ENCODE peak calls at places on chromosomes 6 and 20, in seven cellular contexts. One of them, this sample, is unnamed.
A peak's percentile ranks its signal among the peaks of the same experiment; 100 is the strongest.

GRCh38 chr20:45970646-45971424 is 1.2 kb downstream of the ZNF335 start:
- DNase-seq in IMR-90: peak; percentile 19
- DNase-seq in H1: no peak
- DNase-seq in H9: peak; percentile 29
- DNase-seq in trophoblast cell: peak; percentile 20
- DNase-seq in mesendoderm: no peak
- DNase-seq in neuronal stem cell: no peak
- DNase-seq in this sample: peak; percentile 24

GRCh38 chr6:131844243-131844841 is 36.5 kb downstream of the ENPP1 start:
- DNase-seq in H9: no peak
- DNase-seq in H1: no peak
- DNase-seq in neuronal stem cell: no peak
- DNase-seq in mesendoderm: no peak
- DNase-seq in IMR-90: peak; percentile 83
- DNase-seq in trophoblast cell: no peak
- DNase-seq in this sample: peak; percentile 65

GRCh38 chr6:87029711-87030314 is 65.1 kb downstream of the CGA start:
- DNase-seq in IMR-90: peak; percentile 72
- DNase-seq in trophoblast cell: peak; percentile 11
- DNase-seq in neuronal stem cell: peak; percentile 8
- DNase-seq in H9: no peak
- DNase-seq in mesendoderm: peak; percentile 15
- DNase-seq in H1: no peak
- DNase-seq in this sample: peak; percentile 43

GRCh38 chr6:104566411-104566810 is 293.3 kb downstream of the HACE1 start:
- DNase-seq in neuronal stem cell: no peak
- DNase-seq in IMR-90: no peak
- DNase-seq in trophoblast cell: peak; percentile 15
- DNase-seq in H1: no peak
- DNase-seq in mesendoderm: no peak
- DNase-seq in H9: no peak
- DNase-seq in this sample: no peak

GRCh38 chr6:30881987-30882763 is 2.1 kb upstream of the DDR1 start:
- DNase-seq in H9: peak; percentile 55
- DNase-seq in IMR-90: peak; percentile 77
- DNase-seq in neuronal stem cell: peak; percentile 47
- DNase-seq in trophoblast cell: no peak
- DNase-seq in H1: no peak
- DNase-seq in mesendoderm: peak; percentile 78
- DNase-seq in this sample: peak; percentile 64

GRCh38 chr20:25042531-25043498 is 15.1 kb downstream of the ACSS1 start:
- DNase-seq in H1: no peak
- DNase-seq in neuronal stem cell: no peak
- DNase-seq in mesendoderm: no peak
- DNase-seq in trophoblast cell: no peak
- DNase-seq in H9: no peak
- DNase-seq in IMR-90: no peak
- DNase-seq in this sample: no peak

GRCh38 chr20:25293910-25294458 is 46.1 kb downstream of the PYGB start:
- DNase-seq in trophoblast cell: no peak
- DNase-seq in IMR-90: no peak
- DNase-seq in neuronal stem cell: no peak
- DNase-seq in mesendoderm: no peak
- DNase-seq in H1: no peak
- DNase-seq in H9: no peak
- DNase-seq in this sample: no peak

GRCh38 chr6:115891111-115891669 is 169.5 kb downstream of the FRK start:
- DNase-seq in trophoblast cell: no peak
- DNase-seq in neuronal stem cell: no peak
- DNase-seq in mesendoderm: no peak
- DNase-seq in IMR-90: peak; percentile 30
- DNase-seq in H9: no peak
- DNase-seq in H1: no peak
- DNase-seq in this sample: peak; percentile 66

GRCh38 chr20:24017160-24017761 is 28.7 kb upstream of the GGTLC1 start:
- DNase-seq in IMR-90: no peak
- DNase-seq in trophoblast cell: no peak
- DNase-seq in H1: no peak
- DNase-seq in H9: no peak
- DNase-seq in neuronal stem cell: no peak
- DNase-seq in mesendoderm: no peak
- DNase-seq in this sample: no peak

GRCh38 chr6:130366011-130366963 is at the start of gene TMEM200A:
- DNase-seq in neuronal stem cell: peak; percentile 49
- DNase-seq in H1: peak; percentile 13
- DNase-seq in H9: peak; percentile 63
- DNase-seq in trophoblast cell: no peak
- DNase-seq in IMR-90: peak; percentile 51
- DNase-seq in mesendoderm: peak; percentile 79
- DNase-seq in this sample: peak; percentile 73

GRCh38 chr20:48831702-48832422 is 4.1 kb upstream of the PREX1 start:
- DNase-seq in neuronal stem cell: no peak
- DNase-seq in H1: no peak
- DNase-seq in IMR-90: peak; percentile 39
- DNase-seq in trophoblast cell: peak; percentile 24
- DNase-seq in H9: no peak
- DNase-seq in mesendoderm: no peak
- DNase-seq in this sample: peak; percentile 32

GRCh38 chr6:71228461-71229041 is 60.1 kb upstream of the OGFRL1 start:
- DNase-seq in neuronal stem cell: no peak
- DNase-seq in mesendoderm: no peak
- DNase-seq in trophoblast cell: no peak
- DNase-seq in IMR-90: peak; percentile 66
- DNase-seq in H1: no peak
- DNase-seq in H9: no peak
- DNase-seq in this sample: peak; percentile 51

GRCh38 chr6:1641391-1641790 is 31.7 kb downstream of the FOXC1 start:
- DNase-seq in trophoblast cell: peak; percentile 99
- DNase-seq in H1: no peak
- DNase-seq in IMR-90: no peak
- DNase-seq in H9: no peak
- DNase-seq in mesendoderm: peak; percentile 79
- DNase-seq in neuronal stem cell: no peak
- DNase-seq in this sample: no peak

GRCh38 chr20:59770851-59771250 is 162.6 kb downstream of the SYCP2 start:
- DNase-seq in neuronal stem cell: no peak
- DNase-seq in mesendoderm: no peak
- DNase-seq in IMR-90: no peak
- DNase-seq in H9: no peak
- DNase-seq in H1: no peak
- DNase-seq in trophoblast cell: no peak
- DNase-seq in this sample: no peak

GRCh38 chr6:132147530-132148011 is 196.4 kb upstream of the CCN2 start:
- DNase-seq in neuronal stem cell: no peak
- DNase-seq in H9: no peak
- DNase-seq in trophoblast cell: no peak
- DNase-seq in mesendoderm: peak; percentile 74
- DNase-seq in H1: no peak
- DNase-seq in IMR-90: peak; percentile 91
- DNase-seq in this sample: peak; percentile 18

GRCh38 chr6:124798942-124799496 is 163.2 kb upstream of the RNF217 start:
- DNase-seq in trophoblast cell: no peak
- DNase-seq in IMR-90: no peak
- DNase-seq in mesendoderm: no peak
- DNase-seq in neuronal stem cell: no peak
- DNase-seq in H9: no peak
- DNase-seq in H1: no peak
- DNase-seq in this sample: no peak

GRCh38 chr6:37739618-37740017 is 41.9 kb upstream of the MDGA1 start:
- DNase-seq in H1: no peak
- DNase-seq in trophoblast cell: no peak
- DNase-seq in H9: no peak
- DNase-seq in IMR-90: no peak
- DNase-seq in mesendoderm: no peak
- DNase-seq in neuronal stem cell: no peak
- DNase-seq in this sample: no peak

GRCh38 chr6:37738216-37738615 is 40.5 kb upstream of the MDGA1 start:
- DNase-seq in trophoblast cell: no peak
- DNase-seq in IMR-90: no peak
- DNase-seq in mesendoderm: no peak
- DNase-seq in H1: no peak
- DNase-seq in H9: no peak
- DNase-seq in neuronal stem cell: no peak
- DNase-seq in this sample: no peak

GRCh38 chr6:37731888-37732287 is 34.2 kb upstream of the MDGA1 start:
- DNase-seq in mesendoderm: no peak
- DNase-seq in H1: no peak
- DNase-seq in trophoblast cell: no peak
- DNase-seq in IMR-90: no peak
- DNase-seq in neuronal stem cell: no peak
- DNase-seq in H9: peak; percentile 50
- DNase-seq in this sample: no peak

GRCh38 chr6:37732688-37733087 is 35.0 kb upstream of the MDGA1 start:
- DNase-seq in neuronal stem cell: no peak
- DNase-seq in mesendoderm: peak; percentile 32
- DNase-seq in H1: no peak
- DNase-seq in H9: peak; percentile 50
- DNase-seq in IMR-90: no peak
- DNase-seq in trophoblast cell: no peak
- DNase-seq in this sample: no peak

GRCh38 chr6:37735722-37736121 is 38.0 kb upstream of the MDGA1 start:
- DNase-seq in H1: no peak
- DNase-seq in mesendoderm: no peak
- DNase-seq in IMR-90: no peak
- DNase-seq in H9: no peak
- DNase-seq in trophoblast cell: no peak
- DNase-seq in neuronal stem cell: no peak
- DNase-seq in this sample: no peak
- H4K8ac ChIP-seq in H1: no peak overlapping the region
- H4K8ac ChIP-seq in mesendoderm: no peak overlapping the region
- H4K8ac ChIP-seq in IMR-90: no peak overlapping the region
- H4K8ac ChIP-seq in H9: no peak overlapping the region
- H4K8ac ChIP-seq in trophoblast cell: no peak overlapping the region
- H4K8ac ChIP-seq in neuronal stem cell: no peak overlapping the region
- H4K8ac ChIP-seq in this sample: no peak overlapping the region

DNA sequence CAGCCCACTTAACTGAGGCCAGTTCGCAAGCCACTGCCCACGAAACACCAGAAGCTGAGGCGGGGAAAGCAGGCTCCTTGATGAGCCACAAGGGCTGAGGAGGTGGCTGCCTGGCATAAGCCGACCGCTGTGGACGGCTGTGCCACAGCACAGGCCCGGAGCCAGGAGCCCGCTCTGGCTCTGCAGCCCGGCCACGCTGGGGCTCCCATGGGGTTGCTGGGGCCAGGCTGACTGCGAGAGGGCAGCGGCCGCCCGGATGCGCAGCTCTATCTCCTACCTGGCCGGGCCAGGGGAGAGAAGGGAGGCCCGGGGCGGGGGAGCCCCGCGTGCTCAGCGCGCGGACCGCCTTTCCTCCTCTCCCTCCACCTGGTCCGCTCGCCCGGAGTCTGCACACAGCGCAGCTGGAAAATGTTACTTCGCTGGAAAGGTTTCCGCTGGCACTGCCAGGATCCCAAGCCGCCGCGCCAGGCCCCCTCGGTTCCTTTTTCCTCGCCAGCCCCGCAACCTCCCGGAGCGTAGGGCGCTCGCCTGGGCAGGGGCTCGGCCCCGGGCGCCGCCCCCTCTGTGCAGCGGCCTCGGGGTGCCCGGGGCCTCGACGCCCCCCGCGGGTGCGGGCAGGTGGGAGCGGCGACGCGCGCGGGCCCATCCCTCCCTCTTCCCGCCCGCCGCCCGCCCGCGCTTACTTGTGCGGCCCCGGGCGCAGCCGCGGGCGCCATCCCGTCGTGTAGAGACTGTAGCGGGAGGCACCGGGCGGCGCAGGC is 653 bp downstream of the EMILIN3 start:
- DNase-seq in IMR-90: no peak
- DNase-seq in mesendoderm: no peak
- DNase-seq in neuronal stem cell: no peak
- DNase-seq in trophoblast cell: no peak
- DNase-seq in H9: peak; percentile 46
- DNase-seq in H1: no peak
- DNase-seq in this sample: no peak
- H2BK120ac ChIP-seq in IMR-90: no peak overlapping the region
- H2BK120ac ChIP-seq in mesendoderm: no peak overlapping the region
- H2BK120ac ChIP-seq in neuronal stem cell: peak overlapping the region; percentile 27
- H2BK120ac ChIP-seq in trophoblast cell: no peak overlapping the region
- H2BK120ac ChIP-seq in H9: no peak overlapping the region
- H2BK120ac ChIP-seq in H1: no peak overlapping the region
- H2BK120ac ChIP-seq in this sample: no peak overlapping the region

DNA sequence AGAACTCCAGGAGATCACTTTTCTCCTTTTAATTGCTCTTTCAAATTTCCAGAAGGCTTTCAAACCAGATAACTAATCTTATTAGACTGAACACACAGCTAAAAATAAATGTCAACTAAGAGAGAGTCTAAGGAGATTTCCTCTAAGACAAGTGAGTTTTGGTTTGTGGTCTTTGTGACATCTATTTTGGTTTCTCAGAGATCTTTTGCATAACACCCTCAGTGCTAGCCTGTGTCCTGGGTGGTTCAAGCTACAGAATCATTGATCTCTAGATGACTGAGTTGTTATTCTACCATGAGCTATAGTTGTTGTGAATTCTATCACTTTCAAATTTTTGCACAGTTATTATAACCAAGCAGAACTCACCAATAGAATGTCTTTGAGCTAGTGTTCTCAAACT is 49.1 kb upstream of the PLCB4 start:
- DNase-seq in H9: no peak
- DNase-seq in IMR-90: no peak
- DNase-seq in trophoblast cell: no peak
- DNase-seq in H1: no peak
- DNase-seq in mesendoderm: no peak
- DNase-seq in neuronal stem cell: no peak
- DNase-seq in this sample: no peak
- H4K8ac ChIP-seq in H9: no peak overlapping the region
- H4K8ac ChIP-seq in IMR-90: peak overlapping the region; percentile 38
- H4K8ac ChIP-seq in trophoblast cell: no peak overlapping the region
- H4K8ac ChIP-seq in H1: no peak overlapping the region
- H4K8ac ChIP-seq in mesendoderm: no peak overlapping the region
- H4K8ac ChIP-seq in neuronal stem cell: no peak overlapping the region
- H4K8ac ChIP-seq in this sample: no peak overlapping the region

DNA sequence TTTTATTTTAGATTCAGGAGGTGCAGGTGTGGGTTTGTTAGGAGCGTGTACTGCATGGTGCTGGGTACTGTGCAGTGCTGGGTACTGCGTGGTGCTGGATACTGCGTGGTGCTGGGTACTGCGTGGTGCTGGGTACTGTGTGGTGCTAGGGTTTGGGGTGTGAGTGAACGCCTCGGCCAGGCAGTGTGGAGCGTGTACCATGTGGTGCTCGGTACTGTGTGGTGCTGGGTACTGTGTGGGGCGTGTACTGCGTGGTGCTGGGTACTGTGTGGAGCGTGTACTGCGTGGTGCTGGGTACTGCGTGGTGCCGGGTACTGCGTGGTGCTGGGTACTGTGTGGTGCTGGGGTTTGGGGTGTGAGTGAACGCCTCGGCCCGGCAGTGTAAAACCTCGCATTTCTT is 62.9 kb downstream of the WDR27 start:
- DNase-seq in IMR-90: no peak
- DNase-seq in H1: no peak
- DNase-seq in trophoblast cell: no peak
- DNase-seq in neuronal stem cell: no peak
- DNase-seq in H9: no peak
- DNase-seq in mesendoderm: no peak
- DNase-seq in this sample: no peak
- H2BK120ac ChIP-seq in IMR-90: no peak overlapping the region
- H2BK120ac ChIP-seq in H1: no peak overlapping the region
- H2BK120ac ChIP-seq in trophoblast cell: no peak overlapping the region
- H2BK120ac ChIP-seq in neuronal stem cell: no peak overlapping the region
- H2BK120ac ChIP-seq in H9: no peak overlapping the region
- H2BK120ac ChIP-seq in mesendoderm: no peak overlapping the region
- H2BK120ac ChIP-seq in this sample: no peak overlapping the region

GRCh38 chr6:15457903-15458530 is 204.8 kb downstream of the DTNBP1 start:
- DNase-seq in H1: no peak
- DNase-seq in trophoblast cell: no peak
- DNase-seq in IMR-90: no peak
- DNase-seq in neuronal stem cell: no peak
- DNase-seq in mesendoderm: no peak
- DNase-seq in H9: no peak
- DNase-seq in this sample: no peak
- H4K8ac ChIP-seq in H1: no peak overlapping the region
- H4K8ac ChIP-seq in trophoblast cell: no peak overlapping the region
- H4K8ac ChIP-seq in IMR-90: no peak overlapping the region
- H4K8ac ChIP-seq in neuronal stem cell: no peak overlapping the region
- H4K8ac ChIP-seq in mesendoderm: no peak overlapping the region
- H4K8ac ChIP-seq in H9: no peak overlapping the region
- H4K8ac ChIP-seq in this sample: no peak overlapping the region

This sample was measured in mesenchymal stem cell.